ENCODE peak calls at places on chromosomes 13 and 19, in five cellular contexts. One of them, this sample, is unnamed.

GRCh38 chr13:99289674-99290337 is 17.4 kb downstream of the GPR183 start:
- DNase-seq in HepG2: no peak
- DNase-seq in SK-N-SH: no peak
- DNase-seq in K562: no peak
- DNase-seq in GM12878: no peak
- DNase-seq in this sample: no peak

GRCh38 chr19:9144920-9145319 is 4.7 kb downstream of the ZNF317 start:
- DNase-seq in SK-N-SH: no peak
- DNase-seq in HepG2: no peak
- DNase-seq in K562: no peak
- DNase-seq in GM12878: no peak
- DNase-seq in this sample: no peak

GRCh38 chr13:34334984-34335661 is 517.2 kb downstream of the RFC3 start:
- DNase-seq in HepG2: no peak
- DNase-seq in SK-N-SH: no peak
- DNase-seq in K562: no peak
- DNase-seq in GM12878: no peak
- DNase-seq in this sample: no peak

GRCh38 chr19:18469245-18470107 is 31.5 kb upstream of the ISYNA1 start:
- DNase-seq in K562: peak; percentile 80
- DNase-seq in GM12878: no peak
- DNase-seq in HepG2: peak; percentile 85
- DNase-seq in SK-N-SH: peak; percentile 82
- DNase-seq in this sample: peak; percentile 53

GRCh38 chr13:112477070-112477619 is 101.0 kb downstream of the SPACA7 start:
- DNase-seq in GM12878: no peak
- DNase-seq in HepG2: no peak
- DNase-seq in SK-N-SH: no peak
- DNase-seq in K562: no peak
- DNase-seq in this sample: no peak

GRCh38 chr13:61954092-61954491 is 538.4 kb upstream of the PCDH20 start:
- DNase-seq in SK-N-SH: peak; percentile 14
- DNase-seq in GM12878: no peak
- DNase-seq in K562: no peak
- DNase-seq in HepG2: peak; percentile 4
- DNase-seq in this sample: no peak

GRCh38 chr19:29775575-29775900 is 36.3 kb upstream of the CCNE1 start:
- DNase-seq in HepG2: no peak
- DNase-seq in K562: no peak
- DNase-seq in SK-N-SH: peak; percentile 42
- DNase-seq in GM12878: no peak
- DNase-seq in this sample: no peak

GRCh38 chr13:46559272-46559805 is 6.4 kb downstream of the LRCH1 start:
- DNase-seq in K562: no peak
- DNase-seq in GM12878: no peak
- DNase-seq in HepG2: no peak
- DNase-seq in SK-N-SH: no peak
- DNase-seq in this sample: no peak

GRCh38 chr13:32917504-32917903 is 98.7 kb upstream of the KL start:
- DNase-seq in GM12878: peak; percentile 33
- DNase-seq in HepG2: no peak
- DNase-seq in SK-N-SH: no peak
- DNase-seq in K562: no peak
- DNase-seq in this sample: no peak

GRCh38 chr19:49870309-49870901 is 3.0 kb upstream of the PNKP start:
- DNase-seq in K562: no peak
- DNase-seq in HepG2: no peak
- DNase-seq in GM12878: no peak
- DNase-seq in SK-N-SH: no peak
- DNase-seq in this sample: no peak

GRCh38 chr13:101977475-101977874 is 424.4 kb downstream of the FGF14 start:
- DNase-seq in K562: no peak
- DNase-seq in GM12878: no peak
- DNase-seq in SK-N-SH: peak; percentile 9
- DNase-seq in HepG2: no peak
- DNase-seq in this sample: no peak

GRCh38 chr19:5026706-5027273 is 57.9 kb downstream of the KDM4B start:
- DNase-seq in GM12878: no peak
- DNase-seq in K562: no peak
- DNase-seq in HepG2: no peak
- DNase-seq in SK-N-SH: no peak
- DNase-seq in this sample: no peak

GRCh38 chr19:18466354-18466753 is 28.4 kb upstream of the ISYNA1 start:
- DNase-seq in K562: no peak
- DNase-seq in SK-N-SH: no peak
- DNase-seq in HepG2: no peak
- DNase-seq in GM12878: no peak
- DNase-seq in this sample: no peak

DNA sequence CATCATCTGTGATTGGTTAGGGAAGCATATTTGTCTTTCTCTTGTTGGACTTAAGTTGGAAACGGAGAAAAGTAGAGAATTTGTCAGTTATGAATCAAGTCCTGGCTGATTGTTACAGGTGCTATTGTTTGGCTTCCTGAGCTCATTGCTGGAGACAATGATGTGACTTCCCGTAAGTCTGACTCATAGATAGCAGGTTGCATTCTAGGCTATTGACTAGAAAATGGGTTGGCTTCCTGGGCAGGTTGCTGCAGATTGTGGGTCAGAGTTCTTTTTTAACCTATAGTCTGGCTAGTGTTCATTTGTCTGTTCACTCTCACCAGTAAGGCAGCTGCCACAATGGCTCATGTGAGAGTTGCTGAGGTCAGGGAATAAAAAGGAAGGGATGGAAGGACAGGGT is 101.5 kb downstream of the CCNA1 start:
- DNase-seq in HepG2: no peak
- DNase-seq in SK-N-SH: no peak
- DNase-seq in K562: no peak
- DNase-seq in GM12878: no peak
- DNase-seq in this sample: no peak
- TF ChIP-seq USF2 in HepG2: no peak
- TF ChIP-seq USF2 in SK-N-SH: no peak
- TF ChIP-seq USF2 in K562: no peak
- TF ChIP-seq USF2 in GM12878: no peak
- TF ChIP-seq USF2 in this sample: no peak

GRCh38 chr13:113643593-113643992 is 14.4 kb downstream of the ATP4B start:
- DNase-seq in SK-N-SH: no peak
- DNase-seq in HepG2: no peak
- DNase-seq in K562: no peak
- DNase-seq in GM12878: no peak
- DNase-seq in this sample: no peak

GRCh38 chr13:113644800-113645199 is 13.2 kb downstream of the ATP4B start:
- DNase-seq in GM12878: no peak
- DNase-seq in SK-N-SH: no peak
- DNase-seq in HepG2: no peak
- DNase-seq in K562: no peak
- DNase-seq in this sample: no peak

GRCh38 chr13:113641426-113641825 is 16.6 kb downstream of the ATP4B start:
- DNase-seq in SK-N-SH: no peak
- DNase-seq in GM12878: no peak
- DNase-seq in HepG2: no peak
- DNase-seq in K562: no peak
- DNase-seq in this sample: no peak

GRCh38 chr13:113645329-113645728 is 12.7 kb downstream of the ATP4B start:
- DNase-seq in GM12878: no peak
- DNase-seq in HepG2: no peak
- DNase-seq in K562: no peak
- DNase-seq in SK-N-SH: no peak
- DNase-seq in this sample: no peak

DNA sequence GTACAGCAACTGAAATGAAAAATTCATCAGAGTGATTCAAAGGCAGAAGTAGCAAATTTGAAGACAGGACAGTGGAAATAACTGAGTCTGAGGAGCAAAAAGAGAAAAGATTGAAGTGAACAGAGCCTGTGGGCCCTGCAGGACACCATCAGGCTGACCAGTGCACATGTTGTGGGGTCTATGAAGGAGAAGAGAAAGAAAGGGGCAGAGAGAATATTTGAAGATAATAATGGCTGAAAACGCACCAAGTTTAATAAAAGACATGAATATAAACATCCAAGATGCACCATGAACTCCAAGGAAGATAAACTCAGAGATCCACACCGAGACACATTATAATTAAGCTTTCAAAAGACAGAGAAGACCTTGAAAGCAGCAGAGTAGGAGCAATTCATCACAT is 15.4 kb downstream of the ATP4B start:
- DNase-seq in HepG2: no peak
- DNase-seq in SK-N-SH: no peak
- DNase-seq in K562: no peak
- DNase-seq in GM12878: no peak
- DNase-seq in this sample: no peak
- H3K4me2 ChIP-seq in HepG2: no peak overlapping the region
- H3K4me2 ChIP-seq in SK-N-SH: no peak overlapping the region
- H3K4me2 ChIP-seq in K562: no peak overlapping the region
- H3K4me2 ChIP-seq in GM12878: no peak overlapping the region
- H3K4me2 ChIP-seq in this sample: no peak overlapping the region

DNA sequence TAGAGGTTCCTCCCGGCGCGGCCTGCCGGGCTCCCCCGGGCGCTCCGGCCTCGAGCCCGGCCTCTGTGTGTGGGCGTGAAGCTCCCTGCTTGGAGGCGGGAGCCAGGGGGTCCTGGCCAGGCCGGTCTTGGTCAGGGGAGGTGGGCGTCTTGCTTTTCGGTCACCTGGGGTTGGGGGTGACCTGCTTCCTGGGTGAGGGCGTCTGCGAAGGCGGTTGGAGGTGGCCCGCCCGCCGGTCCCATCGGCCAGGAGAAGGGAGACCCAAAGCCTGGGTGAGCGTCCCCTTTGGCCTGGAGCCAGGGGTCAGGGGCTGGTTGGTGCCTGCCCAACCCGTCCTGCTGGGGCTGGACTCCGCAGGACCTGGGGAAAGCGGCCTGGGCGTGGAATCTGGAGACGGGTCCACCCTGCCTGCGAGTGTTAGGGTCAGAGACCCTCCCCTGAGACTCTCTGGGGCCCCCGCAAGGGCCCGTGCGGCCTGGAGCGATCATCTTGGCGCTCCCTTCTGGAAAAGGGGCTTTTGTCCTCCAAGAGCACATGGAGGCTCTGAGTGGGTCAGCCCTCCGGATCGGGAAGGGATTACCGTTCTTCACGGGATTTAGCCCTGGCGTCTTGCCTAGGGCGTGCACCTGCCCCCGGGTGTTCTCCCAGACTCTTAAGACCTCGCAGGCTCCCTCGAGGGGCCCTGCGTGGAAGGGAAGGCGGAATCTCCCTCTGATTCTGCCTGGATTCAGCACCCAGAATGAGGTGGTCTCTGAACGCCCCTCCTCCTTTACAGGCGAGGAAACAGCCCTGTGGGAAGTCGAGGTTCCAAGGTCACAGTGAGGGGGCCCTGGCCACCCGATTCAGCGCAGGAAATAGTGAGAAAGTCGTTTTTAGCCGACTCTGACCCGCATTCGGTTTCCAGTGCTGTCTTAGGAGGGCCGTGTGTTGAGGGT is 762 bp downstream of the BSG start:
- DNase-seq in SK-N-SH: peak; percentile 69
- DNase-seq in HepG2: no peak
- DNase-seq in K562: peak; percentile 66
- DNase-seq in GM12878: no peak
- DNase-seq in this sample: no peak
- TF ChIP-seq POLR2AphosphoS5 in SK-N-SH: no peak
- TF ChIP-seq POLR2AphosphoS5 in HepG2: no peak
- TF ChIP-seq POLR2AphosphoS5 in K562: no peak
- TF ChIP-seq POLR2AphosphoS5 in GM12878: no peak
- TF ChIP-seq POLR2AphosphoS5 in this sample: no peak

GRCh38 chr13:44755872-44756271 is 179.7 kb upstream of the TSC22D1 start:
- DNase-seq in GM12878: no peak
- DNase-seq in SK-N-SH: no peak
- DNase-seq in K562: no peak
- DNase-seq in HepG2: peak; percentile 18
- DNase-seq in this sample: no peak
- TF ChIP-seq USF2 in GM12878: no peak
- TF ChIP-seq USF2 in SK-N-SH: no peak
- TF ChIP-seq USF2 in K562: no peak
- TF ChIP-seq USF2 in HepG2: no peak
- TF ChIP-seq USF2 in this sample: no peak

GRCh38 chr19:35764432-35765315 is 6.7 kb downstream of the PROSER3 start:
- DNase-seq in K562: no peak
- DNase-seq in GM12878: no peak
- DNase-seq in SK-N-SH: no peak
- DNase-seq in HepG2: no peak
- DNase-seq in this sample: no peak
- H3K4me2 ChIP-seq in K562: no peak overlapping the region
- H3K4me2 ChIP-seq in GM12878: no peak overlapping the region
- H3K4me2 ChIP-seq in SK-N-SH: no peak overlapping the region
- H3K4me2 ChIP-seq in HepG2: no peak overlapping the region
- H3K4me2 ChIP-seq in this sample: no peak overlapping the region

This sample was measured in H1.